ENCODE peak calls at places on chromosomes 2 and 18, in seven cellular contexts. One of them, this sample, is unnamed.

GRCh38 chr2:4588606-4589005 is 885.2 kb downstream of the DCDC2C start:
- DNase-seq in stomach: no peak
- DNase-seq in endodermal cell: no peak
- DNase-seq in dorsolateral prefrontal cortex: no peak
- DNase-seq in transverse colon: no peak
- DNase-seq in Caco-2: no peak
- DNase-seq in right lobe of liver: no peak
- DNase-seq in this sample: no peak

GRCh38 chr2:94759211-94759610 is 112.0 kb upstream of the TEKT4 start:
- DNase-seq in stomach: no peak
- DNase-seq in endodermal cell: no peak
- DNase-seq in dorsolateral prefrontal cortex: no peak
- DNase-seq in transverse colon: no peak
- DNase-seq in Caco-2: peak
- DNase-seq in right lobe of liver: no peak
- DNase-seq in this sample: no peak

GRCh38 chr2:136985044-136985443 is 219.7 kb downstream of the THSD7B start:
- DNase-seq in stomach: no peak
- DNase-seq in endodermal cell: peak
- DNase-seq in dorsolateral prefrontal cortex: no peak
- DNase-seq in transverse colon: no peak
- DNase-seq in Caco-2: no peak
- DNase-seq in right lobe of liver: no peak
- DNase-seq in this sample: no peak

GRCh38 chr2:164831887-164832286 is 9.7 kb downstream of the COBLL1 start:
- DNase-seq in stomach: no peak
- DNase-seq in endodermal cell: no peak
- DNase-seq in dorsolateral prefrontal cortex: no peak
- DNase-seq in transverse colon: no peak
- DNase-seq in Caco-2: no peak
- DNase-seq in right lobe of liver: no peak
- DNase-seq in this sample: no peak

GRCh38 chr18:70452501-70452900 is 163.7 kb downstream of the SOCS6 start:
- DNase-seq in stomach: no peak
- DNase-seq in endodermal cell: peak
- DNase-seq in dorsolateral prefrontal cortex: no peak
- DNase-seq in transverse colon: no peak
- DNase-seq in Caco-2: no peak
- DNase-seq in right lobe of liver: no peak
- DNase-seq in this sample: no peak

GRCh38 chr2:202635441-202636296 is 900 bp downstream of the FAM117B start:
- DNase-seq in stomach: peak
- DNase-seq in endodermal cell: peak
- DNase-seq in dorsolateral prefrontal cortex: peak
- DNase-seq in transverse colon: peak
- DNase-seq in Caco-2: peak
- DNase-seq in right lobe of liver: peak
- DNase-seq in this sample: peak

GRCh38 chr2:179562330-179562885 is 297.8 kb upstream of the SESTD1 start:
- DNase-seq in stomach: no peak
- DNase-seq in endodermal cell: no peak
- DNase-seq in dorsolateral prefrontal cortex: no peak
- DNase-seq in transverse colon: no peak
- DNase-seq in Caco-2: no peak
- DNase-seq in right lobe of liver: no peak
- DNase-seq in this sample: no peak

GRCh38 chr18:67815280-67815679 is 298.8 kb upstream of the DSEL start:
- DNase-seq in stomach: no peak
- DNase-seq in endodermal cell: no peak
- DNase-seq in dorsolateral prefrontal cortex: no peak
- DNase-seq in transverse colon: no peak
- DNase-seq in Caco-2: no peak
- DNase-seq in right lobe of liver: no peak
- DNase-seq in this sample: no peak

GRCh38 chr2:145043399-145043834 is 523.5 kb upstream of the ZEB2 start:
- DNase-seq in stomach: no peak
- DNase-seq in endodermal cell: no peak
- DNase-seq in dorsolateral prefrontal cortex: peak
- DNase-seq in transverse colon: no peak
- DNase-seq in Caco-2: no peak
- DNase-seq in right lobe of liver: no peak
- DNase-seq in this sample: no peak

GRCh38 chr2:26008851-26009566 is 24.9 kb upstream of the RAB10 start:
- DNase-seq in stomach: peak
- DNase-seq in endodermal cell: no peak
- DNase-seq in dorsolateral prefrontal cortex: peak
- DNase-seq in transverse colon: peak
- DNase-seq in Caco-2: no peak
- DNase-seq in right lobe of liver: peak
- DNase-seq in this sample: no peak

GRCh38 chr2:212364106-212364505 is 174.5 kb downstream of the ERBB4 start:
- DNase-seq in stomach: no peak
- DNase-seq in endodermal cell: no peak
- DNase-seq in dorsolateral prefrontal cortex: no peak
- DNase-seq in transverse colon: no peak
- DNase-seq in Caco-2: no peak
- DNase-seq in right lobe of liver: no peak
- DNase-seq in this sample: no peak

GRCh38 chr2:216683846-216684245 is 11.5 kb downstream of the IGFBP5 start:
- DNase-seq in stomach: no peak
- DNase-seq in endodermal cell: no peak
- DNase-seq in dorsolateral prefrontal cortex: peak
- DNase-seq in transverse colon: peak
- DNase-seq in Caco-2: peak
- DNase-seq in right lobe of liver: peak
- DNase-seq in this sample: no peak

GRCh38 chr2:20957745-20958144 is 86.1 kb downstream of the APOB start:
- DNase-seq in stomach: no peak
- DNase-seq in endodermal cell: no peak
- DNase-seq in dorsolateral prefrontal cortex: no peak
- DNase-seq in transverse colon: no peak
- DNase-seq in Caco-2: no peak
- DNase-seq in right lobe of liver: no peak
- DNase-seq in this sample: no peak

GRCh38 chr2:25512707-25513106 is 160.7 kb downstream of the DTNB start:
- DNase-seq in stomach: no peak
- DNase-seq in endodermal cell: no peak
- DNase-seq in dorsolateral prefrontal cortex: no peak
- DNase-seq in transverse colon: peak
- DNase-seq in Caco-2: peak
- DNase-seq in right lobe of liver: no peak
- DNase-seq in this sample: no peak

GRCh38 chr2:60468390-60469085 is 84.9 kb downstream of the BCL11A start:
- DNase-seq in stomach: no peak
- DNase-seq in endodermal cell: no peak
- DNase-seq in dorsolateral prefrontal cortex: no peak
- DNase-seq in transverse colon: no peak
- DNase-seq in Caco-2: no peak
- DNase-seq in right lobe of liver: no peak
- DNase-seq in this sample: no peak

GRCh38 chr18:32177530-32177929 is 12.3 kb upstream of the MEP1B start:
- DNase-seq in stomach: no peak
- DNase-seq in endodermal cell: no peak
- DNase-seq in dorsolateral prefrontal cortex: no peak
- DNase-seq in transverse colon: no peak
- DNase-seq in Caco-2: no peak
- DNase-seq in right lobe of liver: no peak
- DNase-seq in this sample: no peak

GRCh38 chr2:168118733-168119518 is 128.5 kb downstream of the STK39 start:
- DNase-seq in stomach: no peak
- DNase-seq in endodermal cell: peak
- DNase-seq in dorsolateral prefrontal cortex: no peak
- DNase-seq in transverse colon: no peak
- DNase-seq in Caco-2: peak
- DNase-seq in right lobe of liver: no peak
- DNase-seq in this sample: peak

DNA sequence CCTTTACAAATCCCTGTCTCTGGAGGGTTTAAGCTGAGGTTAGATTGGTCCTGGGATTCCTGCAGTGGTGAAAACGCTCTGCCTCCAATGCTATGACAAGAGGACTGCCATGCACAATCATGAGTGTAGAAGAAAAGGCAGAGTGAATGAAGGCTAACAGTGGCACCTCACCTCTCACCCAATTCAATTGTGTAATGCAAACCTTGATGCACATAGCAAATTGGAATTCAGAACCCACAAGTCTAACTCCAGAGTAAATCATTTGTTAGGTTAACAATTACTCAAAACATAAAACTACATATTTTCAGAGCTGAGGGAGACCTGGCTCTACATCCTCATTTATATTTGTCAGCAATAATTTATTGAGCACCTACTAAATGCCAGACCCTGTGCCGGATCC is 1.8 kb downstream of the TGFBRAP1 start:
- DNase-seq in stomach: no peak
- DNase-seq in endodermal cell: no peak
- DNase-seq in dorsolateral prefrontal cortex: no peak
- DNase-seq in transverse colon: no peak
- DNase-seq in Caco-2: no peak
- DNase-seq in right lobe of liver: no peak
- DNase-seq in this sample: no peak
- H3K4me3 ChIP-seq in stomach: no peak
- H3K4me3 ChIP-seq in endodermal cell: no peak
- H3K4me3 ChIP-seq in dorsolateral prefrontal cortex: peak
- H3K4me3 ChIP-seq in transverse colon: no peak
- H3K4me3 ChIP-seq in Caco-2: no peak
- H3K4me3 ChIP-seq in right lobe of liver: no peak
- H3K4me3 ChIP-seq in this sample: peak

DNA sequence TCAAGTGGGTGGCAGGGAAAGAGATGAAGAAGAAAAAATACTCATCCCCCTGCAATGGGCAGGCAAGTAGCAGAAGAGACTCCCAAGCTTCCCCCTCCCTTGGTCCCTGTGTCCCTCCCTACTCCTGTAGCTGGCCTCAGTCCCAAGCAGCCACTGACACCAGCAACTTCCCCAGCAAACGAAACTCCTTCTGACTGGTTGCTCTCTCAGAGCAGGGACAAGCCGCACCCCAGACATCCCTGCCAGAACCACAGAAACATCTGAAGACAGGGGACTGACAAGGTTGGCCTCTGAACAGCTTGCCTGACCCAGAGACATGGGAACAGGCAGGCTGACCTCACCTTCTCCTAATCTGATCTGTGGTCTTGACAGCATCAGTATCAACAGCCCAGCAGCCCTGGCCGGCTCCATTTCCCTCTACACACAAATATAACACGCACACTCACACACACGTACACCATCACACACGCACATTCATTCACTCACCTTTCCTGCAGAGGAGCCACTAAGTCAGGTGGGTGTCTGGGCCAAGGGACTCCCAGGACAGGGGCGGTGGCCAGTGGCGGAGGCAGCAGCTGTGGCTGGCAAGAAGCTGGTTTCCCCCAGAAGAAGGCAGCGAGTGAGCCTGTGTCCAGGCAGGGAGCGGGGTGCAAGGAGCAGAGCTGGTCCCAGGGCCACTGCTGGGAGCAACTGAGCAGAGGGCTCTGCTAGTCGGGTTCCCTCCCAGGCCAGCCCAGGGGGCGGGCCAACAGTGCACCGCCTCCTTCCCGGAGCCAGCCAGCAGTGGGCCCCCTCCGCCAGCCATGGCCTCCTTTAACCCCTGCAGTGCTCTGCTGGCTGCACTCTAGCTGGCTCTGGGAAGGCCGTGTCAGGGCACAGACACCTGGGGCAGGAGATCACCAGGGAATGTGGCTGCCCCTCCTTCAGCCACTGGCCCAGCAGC is 59.1 kb downstream of the TNS1 start:
- DNase-seq in stomach: peak
- DNase-seq in endodermal cell: peak
- DNase-seq in dorsolateral prefrontal cortex: peak
- DNase-seq in transverse colon: peak
- DNase-seq in Caco-2: peak
- DNase-seq in right lobe of liver: peak
- DNase-seq in this sample: no peak
- TF ChIP-seq CTCF in stomach: peak
- TF ChIP-seq CTCF in endodermal cell: peak
- TF ChIP-seq CTCF in dorsolateral prefrontal cortex: peak
- TF ChIP-seq CTCF in transverse colon: peak
- TF ChIP-seq CTCF in Caco-2: no peak
- TF ChIP-seq CTCF in right lobe of liver: peak
- TF ChIP-seq CTCF in this sample: no peak

GRCh38 chr18:22175326-22175725 is 5.9 kb downstream of the GATA6 start:
- DNase-seq in stomach: no peak
- DNase-seq in endodermal cell: no peak
- DNase-seq in dorsolateral prefrontal cortex: no peak
- DNase-seq in transverse colon: no peak
- DNase-seq in Caco-2: no peak
- DNase-seq in right lobe of liver: no peak
- DNase-seq in this sample: no peak

GRCh38 chr18:22173221-22173927 is 4.0 kb downstream of the GATA6 start:
- DNase-seq in stomach: no peak
- DNase-seq in endodermal cell: peak
- DNase-seq in dorsolateral prefrontal cortex: no peak
- DNase-seq in transverse colon: no peak
- DNase-seq in Caco-2: no peak
- DNase-seq in right lobe of liver: no peak
- DNase-seq in this sample: no peak

GRCh38 chr18:22172594-22173049 is 3.2 kb downstream of the GATA6 start:
- DNase-seq in stomach: no peak
- DNase-seq in endodermal cell: peak
- DNase-seq in dorsolateral prefrontal cortex: no peak
- DNase-seq in transverse colon: no peak
- DNase-seq in Caco-2: no peak
- DNase-seq in right lobe of liver: no peak
- DNase-seq in this sample: no peak

GRCh38 chr18:22174341-22175148 is 5.2 kb downstream of the GATA6 start:
- DNase-seq in stomach: no peak
- DNase-seq in endodermal cell: peak
- DNase-seq in dorsolateral prefrontal cortex: no peak
- DNase-seq in transverse colon: peak
- DNase-seq in Caco-2: no peak
- DNase-seq in right lobe of liver: no peak
- DNase-seq in this sample: no peak

GRCh38 chr18:22173928-22174301 is 4.5 kb downstream of the GATA6 start:
- DNase-seq in stomach: no peak
- DNase-seq in endodermal cell: peak
- DNase-seq in dorsolateral prefrontal cortex: no peak
- DNase-seq in transverse colon: no peak
- DNase-seq in Caco-2: peak
- DNase-seq in right lobe of liver: no peak
- DNase-seq in this sample: no peak
- H3K4me3 ChIP-seq in stomach: peak
- H3K4me3 ChIP-seq in endodermal cell: peak
- H3K4me3 ChIP-seq in dorsolateral prefrontal cortex: no peak
- H3K4me3 ChIP-seq in transverse colon: peak
- H3K4me3 ChIP-seq in Caco-2: peak
- H3K4me3 ChIP-seq in right lobe of liver: peak
- H3K4me3 ChIP-seq in this sample: no peak

DNA sequence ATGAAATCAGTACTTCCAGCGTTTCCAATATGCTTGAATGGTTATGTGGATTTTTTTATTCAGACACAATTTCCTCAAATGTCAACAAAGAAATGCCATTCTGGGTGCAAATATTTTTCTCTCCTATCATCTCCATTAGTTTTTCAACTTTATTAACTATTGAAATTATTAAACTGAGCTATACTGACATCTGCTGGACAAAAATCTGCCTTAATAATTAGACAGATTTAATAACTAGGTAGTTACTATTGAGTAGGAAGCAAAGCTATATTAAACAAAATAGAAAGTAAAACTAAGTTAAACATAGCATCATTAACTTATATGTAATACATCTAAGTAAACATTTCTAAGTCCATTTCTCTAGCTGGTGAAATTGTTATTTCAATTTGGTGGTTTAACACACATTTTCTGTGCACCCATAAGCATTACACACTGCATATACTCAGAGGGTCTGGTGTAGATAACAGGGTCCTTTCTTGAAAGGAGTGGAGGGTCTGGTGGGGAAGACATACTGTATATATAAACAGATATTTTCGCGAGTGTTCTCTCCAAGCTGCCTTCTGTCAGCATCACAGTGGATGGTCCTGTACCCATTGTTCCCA is 77.0 kb downstream of the LANCL1 start:
- DNase-seq in stomach: no peak
- DNase-seq in endodermal cell: no peak
- DNase-seq in dorsolateral prefrontal cortex: no peak
- DNase-seq in transverse colon: no peak
- DNase-seq in Caco-2: peak
- DNase-seq in right lobe of liver: no peak
- DNase-seq in this sample: no peak
- TF ChIP-seq CTCF in stomach: peak
- TF ChIP-seq CTCF in endodermal cell: peak
- TF ChIP-seq CTCF in dorsolateral prefrontal cortex: peak
- TF ChIP-seq CTCF in transverse colon: peak
- TF ChIP-seq CTCF in Caco-2: peak
- TF ChIP-seq CTCF in right lobe of liver: peak
- TF ChIP-seq CTCF in this sample: no peak

This sample was measured in GM12864.